ENCODE peak calls at places on chromosomes 7 and 10, in ten cellular contexts. K, Z, C, X, M, I, H, L, F and S are unnamed samples. For H3K4me1, the result is how much of the 10 kb centered on the place peaks cover.

GRCh38 chr10:67492317-67493019 is 203.5 kb downstream of the CTNNA3 start:
- DNase-seq in K (no peak), H (peak), M (no peak), C (no peak), X (no peak), Z (no peak), L (no peak), I (no peak), F (peak), S (no peak)

GRCh38 chr10:14625210-14625621 is 149.5 kb downstream of the FAM107B start:
- DNase-seq in L (no peak), M (no peak), I (no peak), H (no peak), K (no peak), F (no peak), C (peak), Z (no peak), X (no peak), S (no peak)

GRCh38 chr7:22356010-22356854 is 722 bp downstream of the RAPGEF5 start:
- DNase-seq in I (no peak), C (peak), K (no peak), M (peak), X (no peak), Z (no peak), F (peak), H (no peak), L (peak), S (peak)

GRCh38 chr7:46076527-46076926 is 155.5 kb upstream of the IGFBP3 start:
- DNase-seq in Z (no peak), L (no peak), M (no peak), X (no peak), H (no peak), I (no peak), K (no peak), C (no peak), F (no peak), S (no peak)

GRCh38 chr10:102279104-102279503 is 33.8 kb downstream of the GBF1 start:
- DNase-seq in K (no peak), C (no peak), I (no peak), M (no peak), F (no peak), L (no peak), H (no peak), Z (no peak), X (no peak), S (no peak)

GRCh38 chr10:110437351-110437605 is 60.4 kb upstream of the DUSP5 start:
- DNase-seq in Z (no peak), M (no peak), C (no peak), X (peak), L (no peak), F (no peak), I (no peak), K (no peak), H (no peak), S (no peak)

GRCh38 chr10:30553625-30554442 is 75.7 kb downstream of the LYZL2 start:
- DNase-seq in Z (peak), L (peak), H (peak), M (peak), C (peak), K (peak), X (peak), I (peak), F (peak), S (peak)

GRCh38 chr10:100340948-100341847 is 5.8 kb upstream of the SCD start:
- DNase-seq in X (peak), C (no peak), K (no peak), I (no peak), L (no peak), Z (no peak), M (no peak), F (peak), H (no peak), S (no peak)

GRCh38 chr10:87860156-87860795 is 3.1 kb downstream of the KLLN start:
- DNase-seq in I (peak), M (no peak), C (peak), K (no peak), F (peak), H (peak), Z (no peak), X (no peak), L (no peak), S (no peak)

GRCh38 chr7:157760004-157760730 is 423.4 kb downstream of the DNAJB6 start:
- DNase-seq in L (peak), K (no peak), M (no peak), F (no peak), H (no peak), Z (no peak), X (peak), I (no peak), C (no peak), S (no peak)

GRCh38 chr10:6580279-6581029 is 378 bp upstream of the PRKCQ start:
- DNase-seq in H (peak), K (peak), C (peak), X (peak), Z (peak), F (peak), M (peak), L (peak), I (peak), S (peak)

GRCh38 chr10:5559642-5560141 is 34.9 kb downstream of the CALML3 start:
- DNase-seq in K (no peak), C (no peak), L (no peak), F (no peak), X (no peak), I (no peak), M (no peak), H (peak), Z (no peak), S (no peak)

GRCh38 chr7:106117767-106118544 is 5.8 kb upstream of the SYPL1 start:
- DNase-seq in M (no peak), L (no peak), I (no peak), H (no peak), Z (no peak), X (no peak), F (no peak), C (no peak), K (no peak), S (no peak)
- H3K4me1 ChIP-seq in M (under half), L (under half), I (under half), H (under half), Z (under half), X (under half), F (under half), C (under half), K (under half), S (under half)

DNA sequence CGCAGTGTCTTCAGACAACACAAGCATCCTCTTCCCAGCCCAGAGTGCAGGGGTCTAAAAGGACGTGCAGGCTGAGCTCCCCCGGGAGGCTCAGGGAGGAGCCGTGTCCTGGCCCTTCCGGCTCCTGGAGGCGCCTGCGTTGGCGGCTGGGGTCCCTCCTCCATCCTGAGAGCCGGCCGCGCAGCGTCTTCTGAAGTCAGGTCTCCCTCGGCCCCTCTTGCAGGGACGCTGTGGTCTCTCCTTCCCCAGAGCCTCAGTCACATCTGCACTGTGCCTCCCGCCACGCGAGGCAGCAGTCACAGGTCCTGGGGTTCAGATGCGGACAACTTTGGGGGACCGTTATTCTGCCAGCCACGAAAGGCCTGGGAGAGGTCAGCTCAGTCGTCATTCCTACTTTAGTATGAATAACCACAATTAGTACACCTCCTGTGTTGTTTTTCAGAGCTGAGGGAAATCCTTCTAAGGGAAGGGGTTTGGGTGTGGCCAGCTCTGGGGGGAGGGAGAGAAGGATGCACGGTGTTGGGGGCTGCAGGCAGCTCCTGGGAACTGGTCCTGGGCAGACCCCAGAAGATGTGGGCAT is 41.2 kb downstream of the FAM20C start:
- DNase-seq in L (no peak), X (no peak), Z (no peak), H (no peak), K (no peak), F (no peak), I (no peak), M (no peak), C (no peak), S (no peak)
- H3K4me1 ChIP-seq in L (under half), X (under half), Z (under half), H (half or more), K (under half), F (under half), I (half or more), M (under half), C (under half), S (under half)

GRCh38 chr7:101938115-101938514 is 120.7 kb downstream of the CUX1 start:
- DNase-seq in C (no peak), M (no peak), L (no peak), X (no peak), H (no peak), Z (no peak), F (no peak), I (no peak), K (no peak), S (no peak)
- H3K4me1 ChIP-seq in C (half or more), M (under half), L (under half), X (under half), H (under half), Z (under half), F (under half), I (under half), K (under half), S (half or more)

DNA sequence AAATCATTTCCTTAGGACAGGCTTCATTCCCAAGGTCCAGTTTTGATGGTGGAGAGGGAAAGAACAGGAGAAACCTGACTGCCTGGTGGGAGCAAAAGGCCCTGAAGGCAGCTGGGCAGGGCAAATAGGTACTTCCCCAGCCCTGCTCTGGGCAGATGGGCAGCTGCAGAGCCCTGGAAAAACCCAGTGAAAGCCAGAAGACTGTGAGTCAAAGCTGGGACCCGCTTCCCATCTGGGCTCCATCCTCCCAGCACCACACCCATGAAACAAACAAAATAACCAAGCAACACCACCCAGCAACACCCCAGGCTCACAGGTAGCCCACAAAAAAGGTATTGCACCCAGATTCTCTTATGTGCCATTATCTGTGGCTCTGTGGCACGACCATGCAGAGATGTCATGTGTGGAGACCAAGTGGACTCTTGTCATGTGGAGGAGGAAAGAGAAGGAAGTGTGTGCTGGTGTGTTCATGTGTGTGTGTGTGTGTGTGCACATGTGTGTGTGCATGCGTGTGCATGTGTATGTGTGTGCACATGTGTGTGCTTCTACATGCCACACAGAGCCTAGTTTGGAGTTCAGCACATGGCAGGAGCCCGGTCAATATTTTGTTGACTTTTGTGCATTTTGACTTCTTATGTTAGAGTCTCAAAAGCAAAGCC is 9.8 kb downstream of the CLRN3 start:
- DNase-seq in K (no peak), I (no peak), X (no peak), F (peak), H (no peak), Z (no peak), C (no peak), M (no peak), L (no peak), S (no peak)
- H3K4me1 ChIP-seq in K (under half), I (under half), X (under half), F (under half), H (under half), Z (under half), C (under half), M (under half), L (under half), S (under half)